ENCODE peak calls at places on chromosomes 13 and 19, in four cellular contexts. G, M, Q and A are unnamed samples.
A peak's percentile ranks its signal among the peaks of the same experiment; 100 is the strongest.

GRCh38 chr13:39777527-39778061 is 122.1 kb downstream of the COG6 start:
- DNase-seq in G (no peak), M (no peak), Q (no peak), A (peak; percentile 32)

GRCh38 chr13:113584870-113585671 is 518 bp downstream of the TFDP1 start:
- DNase-seq in G (peak; percentile 50), M (no peak), Q (peak; percentile 52), A (no peak)

GRCh38 chr19:27796073-27796472 is 1416.9 kb downstream of the UQCRFS1 start:
- DNase-seq in G (no peak), M (no peak), Q (no peak), A (no peak)

GRCh38 chr19:24074720-24075119 is 12.3 kb upstream of the ZNF254 start:
- DNase-seq in G (no peak), M (no peak), Q (no peak), A (no peak)

GRCh38 chr19:39557791-39558622 is 18.0 kb upstream of the EID2 start:
- DNase-seq in G (no peak), M (peak; percentile 58), Q (no peak), A (no peak)

GRCh38 chr13:26600345-26600761 is 42.9 kb downstream of the WASF3 start:
- DNase-seq in G (no peak), M (no peak), Q (no peak), A (no peak)

GRCh38 chr19:18655173-18655844 is 18.5 kb downstream of the KLHL26 start:
- DNase-seq in G (no peak), M (no peak), Q (no peak), A (no peak)

GRCh38 chr13:34364633-34365032 is 546.7 kb downstream of the RFC3 start:
- DNase-seq in G (no peak), M (no peak), Q (no peak), A (no peak)

GRCh38 chr13:70253834-70254233 is 145.6 kb upstream of the KLHL1 start:
- DNase-seq in G (no peak), M (peak; percentile 9), Q (no peak), A (no peak)

GRCh38 chr19:35266149-35266903 is 2.4 kb upstream of the USF2 start:
- DNase-seq in G (no peak), M (no peak), Q (no peak), A (no peak)

GRCh38 chr13:99736541-99736940 is 235.0 kb downstream of the ZIC5 start:
- DNase-seq in G (peak; percentile 41), M (no peak), Q (no peak), A (no peak)

GRCh38 chr13:103238441-103238840 is 172.2 kb upstream of the SLC10A2 start:
- DNase-seq in G (no peak), M (no peak), Q (no peak), A (no peak)

GRCh38 chr19:34793562-34793961 is 20.5 kb upstream of the ZNF599 start:
- DNase-seq in G (no peak), M (no peak), Q (no peak), A (no peak)

GRCh38 chr19:39252458-39252857 is 3.8 kb upstream of the IFNL4 start:
- DNase-seq in G (no peak), M (no peak), Q (peak; percentile 28), A (no peak)

GRCh38 chr19:44908836-44909201 is 3.2 kb downstream of the APOE start:
- DNase-seq in G (no peak), M (no peak), Q (no peak), A (no peak)

GRCh38 chr19:575527-576506 is 3.4 kb downstream of the BSG start:
- DNase-seq in G (no peak), M (no peak), Q (peak; percentile 56), A (no peak)

GRCh38 chr13:112999414-113000177 is 30.6 kb downstream of the MCF2L start:
- DNase-seq in G (no peak), M (no peak), Q (no peak), A (no peak)

GRCh38 chr13:46975173-46975572 is 78.3 kb upstream of the HTR2A start:
- DNase-seq in G (no peak), M (no peak), Q (no peak), A (no peak)

GRCh38 chr13:111909971-111910671 is 156.8 kb upstream of the SOX1 start:
- DNase-seq in G (peak; percentile 22), M (no peak), Q (no peak), A (no peak)

GRCh38 chr13:112029143-112029542 is 37.8 kb upstream of the SOX1 start:
- DNase-seq in G (no peak), M (no peak), Q (no peak), A (no peak)

GRCh38 chr19:6011794-6012193 is 33.9 kb upstream of the RANBP3 start:
- DNase-seq in G (no peak), M (no peak), Q (no peak), A (no peak)

GRCh38 chr13:26895081-26895807 is 134.7 kb upstream of the GPR12 start:
- DNase-seq in G (peak; percentile 57), M (no peak), Q (no peak), A (no peak)

GRCh38 chr13:36054041-36054440 is 77.1 kb downstream of the DCLK1 start:
- DNase-seq in G (no peak), M (no peak), Q (no peak), A (no peak)

GRCh38 chr13:59638404-59638803 is 525.3 kb downstream of the DIAPH3 start:
- DNase-seq in G (no peak), M (no peak), Q (no peak), A (no peak)

GRCh38 chr13:59643239-59643865 is 520.4 kb downstream of the DIAPH3 start:
- DNase-seq in G (no peak), M (peak; percentile 5), Q (no peak), A (no peak)

GRCh38 chr13:59641261-59641660 is 522.5 kb downstream of the DIAPH3 start:
- DNase-seq in G (peak; percentile 70), M (no peak), Q (no peak), A (no peak)

GRCh38 chr13:59643906-59644626 is 519.7 kb downstream of the DIAPH3 start:
- DNase-seq in G (no peak), M (no peak), Q (no peak), A (no peak)

DNA sequence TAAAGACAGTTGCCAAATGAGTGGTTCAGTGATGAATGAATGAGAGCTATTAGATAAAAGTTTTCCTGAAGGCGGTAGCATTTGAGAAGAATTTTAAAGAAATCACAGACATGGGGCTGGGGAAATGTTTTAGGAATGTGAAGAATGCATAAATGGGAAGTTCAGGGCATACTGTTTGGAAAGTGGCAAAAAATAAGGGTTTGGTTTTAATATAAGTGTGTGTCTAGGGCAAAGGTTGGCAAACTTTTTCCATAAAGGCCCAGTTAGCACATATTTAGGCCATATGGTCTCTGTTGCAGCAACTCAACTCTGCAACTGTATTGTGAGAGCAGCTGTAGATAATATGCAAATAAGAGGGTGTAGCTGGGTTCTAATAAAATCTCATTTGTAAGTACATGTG is 522.0 kb downstream of the DIAPH3 start:
- DNase-seq in G (no peak), M (no peak), Q (no peak), A (no peak)
- TF ChIP-seq ATF3 in G (no peak), M (no peak), Q (no peak), A (no peak)

DNA sequence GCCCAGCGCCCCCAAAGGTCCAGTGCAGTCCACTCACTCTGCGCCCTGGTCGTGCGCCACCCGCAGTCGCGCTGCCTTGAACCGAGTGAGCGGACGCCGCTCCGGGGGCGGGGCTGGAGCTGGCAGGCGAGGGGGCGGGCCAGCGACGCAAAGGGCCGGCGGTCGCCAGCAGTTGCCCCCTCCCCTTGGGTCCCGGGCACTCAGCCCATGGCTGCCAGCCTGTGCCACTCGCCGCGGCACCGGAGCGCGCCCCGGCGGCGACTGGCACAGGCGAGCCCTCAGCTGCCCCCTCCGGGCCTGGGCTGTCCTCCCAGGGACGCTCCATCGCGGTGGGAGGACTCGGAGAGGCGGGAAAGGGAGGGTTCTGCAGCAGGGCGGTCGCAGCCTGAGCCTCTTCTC is at the start of gene S1PR5:
- DNase-seq in G (no peak), M (no peak), Q (peak; percentile 70), A (no peak)
- TF ChIP-seq FOSL1 in G (no peak), M (no peak), Q (no peak), A (no peak)

GRCh38 chr19:4800591-4801081 is 9.1 kb downstream of the FEM1A start:
- DNase-seq in G (no peak), M (no peak), Q (no peak), A (no peak)

GRCh38 chr19:4806384-4806783 is 14.8 kb downstream of the FEM1A start:
- DNase-seq in G (no peak), M (no peak), Q (no peak), A (no peak)

GRCh38 chr19:4803736-4804695 is 12.5 kb downstream of the FEM1A start:
- DNase-seq in G (peak; percentile 95), M (peak; percentile 66), Q (peak; percentile 82), A (peak; percentile 41)

GRCh38 chr19:4801085-4801619 is 9.6 kb downstream of the FEM1A start:
- DNase-seq in G (no peak), M (no peak), Q (no peak), A (no peak)

DNA sequence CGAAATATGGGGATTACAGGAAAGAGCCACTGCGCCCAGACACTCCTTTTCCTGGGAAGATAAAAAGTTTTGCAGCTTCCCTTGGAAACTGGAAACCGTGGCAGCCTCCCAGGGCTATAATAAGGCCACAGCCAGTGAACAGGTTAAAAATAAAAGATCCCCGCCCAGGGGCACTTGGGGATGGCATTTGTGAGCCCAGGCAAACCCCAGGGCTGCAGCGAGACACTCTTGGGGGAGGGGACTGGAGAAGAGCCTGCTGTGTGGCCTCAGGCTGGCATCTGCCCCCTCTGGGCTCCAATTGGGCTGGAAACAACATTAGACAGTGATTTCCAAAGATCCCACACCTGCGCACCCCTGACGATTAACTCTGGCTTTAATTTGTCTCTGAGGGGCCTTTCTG is 11.2 kb downstream of the FEM1A start:
- DNase-seq in G (no peak), M (no peak), Q (no peak), A (no peak)
- TF ChIP-seq ATF3 in G (no peak), M (no peak), Q (no peak), A (no peak)

GRCh38 chr13:45055198-45055901 is 65.0 kb upstream of the GTF2F2 start:
- DNase-seq in G (no peak), M (no peak), Q (no peak), A (peak; percentile 70)
- TF ChIP-seq FOSL1 in G (no peak), M (no peak), Q (peak; percentile 12), A (peak; percentile 89)

DNA sequence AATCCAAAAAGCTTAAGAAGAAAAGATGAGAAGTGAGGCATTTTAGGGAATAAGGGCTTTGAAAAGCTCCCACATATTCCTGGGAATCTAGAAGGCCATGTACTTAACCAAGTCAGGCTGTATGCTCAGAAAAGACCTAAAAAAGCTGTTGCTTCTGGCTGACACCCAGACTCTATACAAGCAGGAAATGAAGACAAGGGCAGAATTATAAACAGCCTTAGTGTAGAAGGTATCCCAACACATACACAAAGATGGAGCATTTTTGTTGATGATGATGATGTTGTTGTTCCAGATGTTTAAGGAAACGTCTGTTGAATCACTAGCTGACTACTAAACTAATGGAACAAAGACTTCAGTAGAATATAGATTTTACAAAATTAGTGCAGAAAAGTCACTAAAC is 26.1 kb upstream of the N4BP2L1 start:
- DNase-seq in G (no peak), M (no peak), Q (no peak), A (no peak)
- TF ChIP-seq ATF3 in G (no peak), M (no peak), Q (no peak), A (no peak)

GRCh38 chr13:91356919-91357612 is 9.6 kb downstream of the MIR17HG start:
- DNase-seq in G (no peak), M (no peak), Q (peak; percentile 41), A (no peak)
- TF ChIP-seq FOSL1 in G (no peak), M (no peak), Q (no peak), A (no peak)